ENCODE peak calls at places on chromosomes 1 and 21, in eight cellular contexts. U is IMR-90, F is HCT116, J is H9, R is fibroblast of lung, Y is GM23338, B is mesendoderm, I is astrocyte. H is an unnamed sample.

GRCh38 chr1:172973424-172973823 is 77.3 kb downstream of the TNFSF18 start:
- DNase-seq in I (peak; percentile 85), F (no peak), Y (no peak), R (peak; percentile 88), U (no peak), J (no peak), B (no peak), H (peak; percentile 43)

GRCh38 chr1:212125654-212126053 is 90.1 kb downstream of the DTL start:
- DNase-seq in J (no peak), I (no peak), B (no peak), F (no peak), Y (no peak), U (no peak), R (no peak), H (no peak)

GRCh38 chr1:173395762-173396161 is 81.4 kb upstream of the PRDX6 start:
- DNase-seq in I (no peak), B (peak; percentile 39), J (no peak), Y (no peak), U (no peak), R (no peak), F (no peak), H (no peak)

GRCh38 chr1:109208847-109209463 is 4.8 kb upstream of the SARS1 start:
- DNase-seq in R (peak; percentile 46), I (peak; percentile 26), B (no peak), Y (no peak), U (peak; percentile 53), F (no peak), J (no peak), H (peak; percentile 65)

GRCh38 chr1:91844862-91845528 is 41.0 kb downstream of the TGFBR3 start:
- DNase-seq in J (no peak), I (peak; percentile 87), F (no peak), B (no peak), R (peak; percentile 88), Y (no peak), U (peak; percentile 94), H (peak; percentile 95)

GRCh38 chr1:213982814-213983588 is 4.8 kb upstream of the PROX1 start:
- DNase-seq in F (no peak), U (no peak), Y (peak; percentile 84), J (peak; percentile 76), I (no peak), R (peak; percentile 13), B (peak; percentile 84), H (peak; percentile 77)

GRCh38 chr1:10939654-10940450 is 72.6 kb upstream of the TARDBP start:
- DNase-seq in U (peak; percentile 5), B (no peak), Y (no peak), F (no peak), R (no peak), J (no peak), I (no peak), H (peak; percentile 81)

GRCh38 chr1:240189386-240189989 is 97.8 kb downstream of the FMN2 start:
- DNase-seq in Y (peak; percentile 76), F (no peak), I (no peak), B (peak; percentile 56), J (no peak), U (peak; percentile 53), R (peak; percentile 29), H (no peak)

GRCh38 chr1:15457484-15458027 is 1.0 kb downstream of the CELA2A start:
- DNase-seq in R (no peak), J (no peak), Y (no peak), F (no peak), B (no peak), U (no peak), I (no peak), H (no peak)

GRCh38 chr1:66624412-66625060 is 90.6 kb downstream of the SGIP1 start:
- DNase-seq in I (peak; percentile 77), Y (no peak), B (no peak), R (peak; percentile 81), F (no peak), J (no peak), U (peak; percentile 77), H (peak; percentile 36)

GRCh38 chr21:42360317-42360716 is 6.0 kb downstream of the TFF1 start:
- DNase-seq in I (no peak), J (no peak), F (peak; percentile 59), B (peak; percentile 36), Y (peak; percentile 45), R (no peak), U (no peak), H (no peak)

GRCh38 chr1:85372683-85373446 is 92.1 kb downstream of the DDAH1 start:
- DNase-seq in B (no peak), Y (no peak), I (peak; percentile 36), J (no peak), F (no peak), U (peak; percentile 50), R (peak; percentile 53), H (no peak)

DNA sequence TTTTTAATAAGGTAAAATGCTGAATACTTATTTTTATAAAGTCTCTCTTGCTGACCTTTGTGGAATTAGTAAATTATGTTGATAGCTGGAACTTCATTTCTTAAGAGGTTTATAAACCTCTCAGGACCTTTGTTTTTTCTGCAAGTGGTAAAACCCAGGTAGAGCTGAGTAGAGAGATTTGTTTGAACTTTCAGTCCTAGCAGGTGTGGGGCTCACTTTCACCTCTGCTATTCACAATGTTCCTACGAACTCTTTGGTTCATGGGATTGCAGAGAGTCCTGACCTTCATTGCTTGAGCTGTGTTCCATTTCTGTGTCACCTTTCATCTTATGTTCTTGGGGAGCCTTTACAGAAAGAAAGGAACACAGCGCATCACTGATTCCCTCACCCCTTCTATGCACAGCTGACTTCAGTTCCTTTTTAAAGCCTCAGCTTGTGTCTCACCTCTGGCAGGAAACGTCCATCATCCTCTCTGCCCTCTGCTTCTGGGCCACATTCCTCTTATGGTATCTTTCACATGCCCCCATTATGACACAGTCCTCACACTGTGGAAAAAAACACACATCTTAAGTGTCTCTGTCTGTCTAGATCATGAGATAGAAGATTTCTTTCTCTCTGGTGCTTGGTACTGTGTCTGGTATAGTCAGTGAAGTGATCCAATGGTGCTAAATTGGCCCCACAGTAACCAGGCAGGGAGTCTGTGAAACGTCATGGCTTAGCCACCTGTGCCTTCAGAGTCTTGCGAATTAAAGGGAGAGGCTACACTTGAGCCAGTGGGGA is 262.5 kb upstream of the B3GALT2 start:
- DNase-seq in U (no peak), F (no peak), Y (no peak), I (no peak), J (no peak), R (no peak), B (no peak), H (no peak)
- H3K4me2 ChIP-seq in U (no peak overlapping the region), F (no peak overlapping the region), Y (no peak overlapping the region), I (no peak overlapping the region), J (no peak overlapping the region), R (no peak overlapping the region), B (no peak overlapping the region), H (no peak overlapping the region)

GRCh38 chr1:206541236-206541833 is 34.0 kb downstream of the RASSF5 start:
- DNase-seq in U (no peak), Y (no peak), R (no peak), I (no peak), F (no peak), J (no peak), B (no peak), H (no peak)

GRCh38 chr1:206537141-206537540 is 29.8 kb downstream of the RASSF5 start:
- DNase-seq in R (peak; percentile 74), U (peak; percentile 18), Y (peak; percentile 34), B (no peak), F (no peak), J (no peak), I (peak; percentile 67), H (no peak)

GRCh38 chr1:206540044-206540758 is 32.9 kb downstream of the RASSF5 start:
- DNase-seq in Y (no peak), R (no peak), U (no peak), I (no peak), J (no peak), B (no peak), F (no peak), H (no peak)

GRCh38 chr1:206538086-206538781 is 30.9 kb downstream of the RASSF5 start:
- DNase-seq in B (no peak), R (peak; percentile 12), I (no peak), U (no peak), J (no peak), F (no peak), Y (no peak), H (no peak)

GRCh38 chr1:206538901-206539655 is 31.7 kb downstream of the RASSF5 start:
- DNase-seq in U (no peak), Y (no peak), F (no peak), B (no peak), I (no peak), R (no peak), J (no peak), H (no peak)
- H3K4me1 ChIP-seq in U (no peaks in the 10 kb centered on the region), Y (peaks cover 3% of the 10 kb centered on the region), F (no peaks in the 10 kb centered on the region), B (no peaks in the 10 kb centered on the region), I (peaks cover 7% of the 10 kb centered on the region), R (no peaks in the 10 kb centered on the region), J (no peaks in the 10 kb centered on the region), H (peaks cover 23% of the 10 kb centered on the region)

GRCh38 chr21:15443740-15444117 is 286.1 kb upstream of the USP25 start:
- DNase-seq in B (no peak), Y (no peak), I (no peak), F (no peak), R (no peak), U (no peak), J (no peak), H (no peak)

GRCh38 chr21:15441060-15441493 is 288.7 kb upstream of the USP25 start:
- DNase-seq in U (no peak), J (no peak), F (no peak), I (no peak), Y (peak; percentile 61), B (peak; percentile 42), R (no peak), H (no peak)

GRCh38 chr21:15442743-15443142 is 287.0 kb upstream of the USP25 start:
- DNase-seq in F (no peak), B (no peak), I (no peak), Y (no peak), J (no peak), U (no peak), R (no peak), H (no peak)

GRCh38 chr21:15439726-15440125 is 290.1 kb upstream of the USP25 start:
- DNase-seq in U (no peak), B (no peak), J (no peak), I (no peak), F (no peak), Y (no peak), R (no peak), H (no peak)

DNA sequence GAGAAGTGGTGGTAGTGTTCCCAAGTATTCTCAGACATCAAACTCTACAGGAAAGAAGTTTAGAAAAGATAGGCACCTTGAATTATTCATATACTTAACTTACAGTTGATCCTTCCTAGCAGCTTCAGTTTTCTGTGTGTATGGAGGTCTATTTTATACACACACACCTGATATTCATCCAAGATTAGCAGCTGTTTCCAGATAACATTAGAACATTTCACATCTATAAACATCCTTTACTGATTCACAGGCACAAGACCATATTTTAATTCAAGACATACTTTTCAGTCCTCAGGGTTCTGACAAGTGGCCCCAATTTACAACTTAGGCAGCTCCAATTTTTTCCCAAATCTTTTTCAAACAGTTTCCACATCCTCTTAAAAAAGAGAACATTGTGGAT is 287.8 kb upstream of the USP25 start:
- DNase-seq in B (no peak), Y (no peak), I (no peak), U (no peak), F (no peak), J (no peak), R (no peak), H (no peak)
- H3K4me2 ChIP-seq in B (no peak overlapping the region), Y (no peak overlapping the region), I (no peak overlapping the region), U (no peak overlapping the region), F (no peak overlapping the region), J (no peak overlapping the region), R (no peak overlapping the region), H (no peak overlapping the region)

GRCh38 chr1:39158330-39159086 is 46.0 kb upstream of the MACF1 start:
- DNase-seq in F (no peak), B (peak; percentile 81), R (peak; percentile 83), J (peak; percentile 84), U (peak; percentile 74), I (peak; percentile 77), Y (peak; percentile 76), H (peak; percentile 13)
- H3K4me1 ChIP-seq in F (peaks cover 27% of the 10 kb centered on the region), B (peaks cover 20% of the 10 kb centered on the region), R (peaks cover 42% of the 10 kb centered on the region), J (peaks cover 27% of the 10 kb centered on the region), U (peaks cover 38% of the 10 kb centered on the region), I (peaks cover 47% of the 10 kb centered on the region), Y (peaks cover 75% of the 10 kb centered on the region), H (peaks cover 59% of the 10 kb centered on the region)

H was measured in osteoblast.